ENCODE peak calls at places on chromosomes 1 and 21, in eight cellular contexts. S is activated B cell treated with CpG ODN at 0.5 μM for 24 hours; Y is stromal cell of bone marrow; M is EL; F is GM12891; O is AG20443; H is stimulated activated CD4-positive, alpha-beta T cell treated with anti-CD3 and anti-CD28 coated beads, Interleukin-4, amount 100 ng/mL, for 4 hours; B is non-pigmented ciliary epithelial cell. I is an unnamed sample.

GRCh38 chr1:30919025-30919881 is 10.7 kb upstream of the SDC3 start:
- DNase-seq in O (no peak), B (peak; percentile 59), S (no peak), Y (peak; percentile 39), M (peak; percentile 66), F (no peak), H (no peak), I (no peak)

GRCh38 chr1:15134285-15134684 is 19.3 kb upstream of the TMEM51 start:
- DNase-seq in M (no peak), B (no peak), F (no peak), S (no peak), O (no peak), H (no peak), Y (no peak), I (no peak)

GRCh38 chr1:94729287-94729686 is 90.9 kb upstream of the SLC44A3 start:
- DNase-seq in S (no peak), O (peak; percentile 68), H (no peak), M (peak; percentile 84), Y (peak; percentile 67), F (no peak), B (no peak), I (no peak)

GRCh38 chr1:236491469-236492136 is 32.2 kb upstream of the LGALS8 start:
- DNase-seq in O (no peak), S (no peak), H (no peak), F (no peak), Y (no peak), B (no peak), M (no peak), I (no peak)

GRCh38 chr21:46142581-46143473 is 12.6 kb downstream of the FTCD start:
- DNase-seq in S (no peak), F (no peak), B (no peak), M (no peak), H (no peak), O (no peak), Y (no peak), I (no peak)

GRCh38 chr1:65469889-65470340 is 49.4 kb downstream of the LEPR start:
- DNase-seq in H (no peak), S (no peak), O (peak; percentile 14), B (no peak), Y (peak; percentile 77), M (no peak), F (no peak), I (no peak)

GRCh38 chr21:45993210-45994085 is 11.9 kb downstream of the COL6A1 start:
- DNase-seq in O (no peak), F (no peak), B (no peak), S (peak; percentile 10), H (no peak), M (no peak), Y (no peak), I (no peak)

GRCh38 chr1:150151291-150152181 is 1.8 kb downstream of the PLEKHO1 start:
- DNase-seq in M (peak; percentile 27), Y (no peak), O (no peak), B (no peak), S (peak; percentile 43), F (no peak), H (peak; percentile 38), I (no peak)

GRCh38 chr1:31870086-31870736 is 54.4 kb upstream of the SPOCD1 start:
- DNase-seq in H (no peak), M (no peak), S (no peak), Y (no peak), B (no peak), O (no peak), F (no peak), I (no peak)

GRCh38 chr1:212225416-212225815 is 59.8 kb upstream of the PPP2R5A start:
- DNase-seq in S (no peak), M (no peak), O (no peak), H (no peak), F (no peak), Y (no peak), B (no peak), I (no peak)

I was measured in amygdala.